ENCODE peak calls at places on chromosomes 4 and X, in seven cellular contexts. M is adrenal gland, O is lower lobe of right lung, K is RWPE2, Y is H9, T is astrocyte, Z is suprapubic skin. R is an unnamed sample. For H3K27me3 and H3K4me1, the result is how much of the 10 kb centered on the place peaks cover.

GRCh38 chrX:103531002-103531401 is 11.7 kb upstream of the RAB40A start:
- DNase-seq in M (no peak), O (no peak), K (no peak), Y (no peak), T (peak), Z (no peak), R (no peak)

GRCh38 chrX:128457674-128458073 is 405.5 kb upstream of the ACTRT1 start:
- DNase-seq in M (no peak), O (no peak), K (no peak), Y (no peak), T (no peak), Z (no peak), R (no peak)

GRCh38 chr4:163467371-163467770 is 6.2 kb downstream of the TKTL2 start:
- DNase-seq in M (no peak), O (no peak), K (no peak), Y (no peak), T (no peak), Z (no peak), R (no peak)

GRCh38 chr4:78880874-78881492 is 58.3 kb downstream of the PAQR3 start:
- DNase-seq in M (no peak), O (no peak), K (no peak), Y (no peak), T (no peak), Z (no peak), R (no peak)

GRCh38 chr4:7863911-7864681 is 75.6 kb downstream of the AFAP1 start:
- DNase-seq in M (no peak), O (no peak), K (no peak), Y (peak), T (no peak), Z (no peak), R (no peak)

GRCh38 chr4:168480991-168481588 is 798 bp upstream of the DDX60L start:
- DNase-seq in M (peak), O (no peak), K (no peak), Y (no peak), T (peak), Z (no peak), R (no peak)

GRCh38 chrX:3669841-3670240 is 43.6 kb downstream of the PRKX start:
- DNase-seq in M (no peak), O (no peak), K (no peak), Y (no peak), T (no peak), Z (no peak), R (no peak)

GRCh38 chr4:38871593-38871992 is 4.0 kb downstream of the FAM114A1 start:
- DNase-seq in M (no peak), O (no peak), K (no peak), Y (no peak), T (no peak), Z (no peak), R (no peak)

GRCh38 chrX:97547873-97548578 is 664.3 kb downstream of the RPA4 start:
- DNase-seq in M (no peak), O (no peak), K (no peak), Y (no peak), T (peak), Z (no peak), R (no peak)

DNA sequence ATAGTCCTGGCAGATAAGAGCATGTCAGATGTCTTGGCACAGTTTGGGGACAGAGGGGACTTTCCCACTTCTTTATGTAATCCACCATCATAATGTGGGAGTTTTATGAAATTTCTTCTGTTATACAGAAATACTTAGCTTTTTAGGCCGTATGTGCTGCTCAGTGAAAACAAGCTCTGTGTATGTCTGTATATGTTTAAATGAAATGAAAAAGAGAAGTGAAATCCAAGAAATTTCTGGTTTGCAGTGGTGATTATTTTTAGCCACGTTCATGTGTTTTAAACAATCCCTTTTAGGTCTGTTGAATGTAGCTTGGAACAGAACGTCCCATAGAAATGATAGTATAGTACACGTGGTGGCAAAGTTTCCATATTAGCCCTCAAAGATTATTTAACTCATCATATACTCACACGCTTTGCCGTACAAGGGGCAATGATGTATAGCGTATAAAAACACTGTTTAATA is 41.0 kb downstream of the GAB1 start:
- DNase-seq in M (no peak), O (no peak), K (no peak), Y (no peak), T (no peak), Z (no peak), R (no peak)
- H3K27ac ChIP-seq in M (peak), O (no peak), K (no peak), Y (no peak), T (no peak), Z (peak), R (no peak)

DNA sequence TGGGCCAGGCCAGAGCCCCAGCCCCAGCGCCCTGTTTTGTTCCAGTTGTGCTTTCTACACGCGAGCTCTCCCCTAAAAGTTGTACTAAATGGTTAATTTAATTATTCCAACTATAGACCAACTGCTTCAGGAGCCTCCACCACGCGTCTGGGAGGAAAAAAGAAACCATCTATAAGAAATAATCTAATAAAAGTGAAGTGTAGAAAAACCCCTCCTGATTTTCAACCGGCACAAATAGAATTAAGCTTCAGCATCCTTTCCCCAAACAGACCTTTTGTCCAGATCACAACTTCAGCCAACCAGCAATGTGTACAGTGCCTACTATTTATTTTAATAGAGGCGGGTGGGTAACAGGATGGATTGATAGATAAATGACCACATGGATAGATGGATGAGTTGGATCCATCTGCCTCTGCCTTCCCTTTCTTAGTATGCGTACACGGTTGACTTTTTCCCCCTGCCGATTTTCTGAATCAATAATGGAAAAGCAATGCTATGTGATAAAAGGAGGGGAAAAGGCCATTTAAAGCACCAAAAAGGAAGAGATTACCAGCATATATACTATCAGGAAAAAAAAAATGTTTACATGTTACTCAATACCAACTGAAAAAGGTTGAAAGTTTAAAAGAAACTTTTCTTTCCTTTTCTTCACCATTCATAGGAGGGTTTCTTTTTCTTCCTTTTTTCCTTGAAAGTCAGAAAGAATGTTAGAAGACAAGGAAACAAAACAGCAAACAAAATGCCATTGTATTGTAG is 3.7 kb upstream of the PHOX2B start:
- DNase-seq in M (no peak), O (no peak), K (no peak), Y (no peak), T (no peak), Z (no peak), R (no peak)
- H3K27me3 ChIP-seq in M (half or more), O (half or more), K (half or more), Y (half or more), T (half or more), Z (half or more), R (under half)

GRCh38 chrX:39439910-39440733 is 638.9 kb downstream of the MID1IP1 start:
- DNase-seq in M (no peak), O (no peak), K (no peak), Y (no peak), T (no peak), Z (no peak), R (no peak)
- H3K4me1 ChIP-seq in M (under half), O (under half), K (under half), Y (under half), T (under half), Z (under half), R (under half)

GRCh38 chr4:158161561-158162354 is 11.1 kb downstream of the GASK1B start:
- DNase-seq in M (peak), O (no peak), K (no peak), Y (no peak), T (peak), Z (no peak), R (no peak)

GRCh38 chr4:158166701-158167100 is 6.1 kb downstream of the GASK1B start:
- DNase-seq in M (no peak), O (no peak), K (no peak), Y (no peak), T (no peak), Z (no peak), R (no peak)

GRCh38 chr4:158162637-158163036 is 10.2 kb downstream of the GASK1B start:
- DNase-seq in M (no peak), O (no peak), K (no peak), Y (no peak), T (no peak), Z (no peak), R (no peak)

GRCh38 chr4:158164849-158165248 is 8.0 kb downstream of the GASK1B start:
- DNase-seq in M (no peak), O (no peak), K (no peak), Y (no peak), T (no peak), Z (no peak), R (no peak)

GRCh38 chr4:158163941-158164665 is 8.7 kb downstream of the GASK1B start:
- DNase-seq in M (peak), O (no peak), K (no peak), Y (no peak), T (no peak), Z (no peak), R (no peak)
- H3K27ac ChIP-seq in M (peak), O (no peak), K (no peak), Y (no peak), T (no peak), Z (no peak), R (no peak)

GRCh38 chrX:41900321-41900720 is 23.0 kb downstream of the CASK start:
- DNase-seq in M (no peak), O (no peak), K (no peak), Y (no peak), T (no peak), Z (no peak), R (no peak)
- H3K27me3 ChIP-seq in M (under half), O (under half), K (under half), Y (under half), T (under half), Z (under half), R (under half)

GRCh38 chr4:2859514-2859913 is 15.9 kb downstream of the ADD1 start:
- DNase-seq in M (no peak), O (no peak), K (no peak), Y (no peak), T (no peak), Z (no peak), R (no peak)
- H3K4me1 ChIP-seq in M (half or more), O (half or more), K (under half), Y (under half), T (under half), Z (half or more), R (half or more)

GRCh38 chr4:129355529-129355928 is 259.6 kb downstream of the C4orf33 start:
- DNase-seq in M (no peak), O (no peak), K (no peak), Y (no peak), T (peak), Z (no peak), R (no peak)
- H3K27ac ChIP-seq in M (no peak), O (no peak), K (no peak), Y (no peak), T (no peak), Z (no peak), R (no peak)